ENCODE peak calls at places on chromosomes 6 and 20, in seven cellular contexts. W is esophagus squamous epithelium, H is upper lobe of right lung, R is Panc1, C is transverse colon, S is psoas muscle, G is mesendoderm. T is an unnamed sample.

GRCh38 chr6:7550433-7550801 is 8.9 kb downstream of the DSP start:
- DNase-seq in G (no peak), S (no peak), R (no peak), C (no peak), W (no peak), H (no peak), T (no peak)

GRCh38 chr20:19621072-19621471 is 137.0 kb upstream of the RIN2 start:
- DNase-seq in W (no peak), H (no peak), S (no peak), G (peak; percentile 50), C (no peak), R (no peak), T (peak; percentile 79)

GRCh38 chr20:35135867-35136586 is 11.1 kb downstream of the EDEM2 start:
- DNase-seq in W (no peak), G (no peak), S (peak; percentile 69), H (no peak), C (no peak), R (no peak), T (no peak)

GRCh38 chr6:44047801-44048200 is 79.5 kb downstream of the MRPL14 start:
- DNase-seq in W (no peak), H (no peak), S (no peak), R (no peak), G (no peak), C (no peak), T (no peak)

GRCh38 chr6:100833972-100834574 is 47.1 kb downstream of the ASCC3 start:
- DNase-seq in G (no peak), H (no peak), W (no peak), R (no peak), C (no peak), S (no peak), T (no peak)

GRCh38 chr20:13289031-13289430 is 68.0 kb downstream of the ISM1 start:
- DNase-seq in H (no peak), G (no peak), C (no peak), S (no peak), W (no peak), R (no peak), T (no peak)

GRCh38 chr6:11711994-11712698 is 66.5 kb downstream of the ADTRP start:
- DNase-seq in W (no peak), C (no peak), S (no peak), R (no peak), G (no peak), H (no peak), T (no peak)

GRCh38 chr20:47244451-47244850 is 112.0 kb downstream of the ZMYND8 start:
- DNase-seq in R (no peak), H (no peak), G (no peak), C (no peak), W (no peak), S (no peak), T (no peak)

GRCh38 chr20:23205656-23206055 is 119.5 kb upstream of the CD93 start:
- DNase-seq in C (peak; percentile 43), S (peak; percentile 71), H (no peak), R (no peak), G (no peak), W (no peak), T (no peak)

GRCh38 chr6:82337688-82338257 is 25.8 kb upstream of the TPBG start:
- DNase-seq in H (no peak), S (no peak), W (no peak), C (no peak), G (peak; percentile 35), R (no peak), T (no peak)

GRCh38 chr20:58017237-58017969 is 211.1 kb downstream of the ANKRD60 start:
- DNase-seq in H (no peak), C (peak; percentile 81), G (no peak), S (no peak), W (no peak), R (peak; percentile 58), T (no peak)

GRCh38 chr6:168369776-168370175 is 50.2 kb upstream of the DACT2 start:
- DNase-seq in G (no peak), S (peak; percentile 2), W (no peak), H (peak; percentile 28), R (no peak), C (no peak), T (no peak)

GRCh38 chr6:118080547-118080946 is 173.5 kb downstream of the SLC35F1 start:
- DNase-seq in S (no peak), H (no peak), R (no peak), C (no peak), G (peak; percentile 56), W (no peak), T (peak; percentile 21)

GRCh38 chr6:44699851-44700250 is 312.3 kb downstream of the CDC5L start:
- DNase-seq in S (no peak), C (no peak), G (no peak), H (no peak), R (no peak), W (no peak), T (no peak)

GRCh38 chr6:128919412-128919811 is 36.5 kb downstream of the LAMA2 start:
- DNase-seq in C (no peak), W (no peak), S (no peak), G (no peak), R (no peak), H (no peak), T (no peak)

GRCh38 chr6:11482616-11483015 is 54.9 kb upstream of the TMEM170B start:
- DNase-seq in G (no peak), C (no peak), H (no peak), R (no peak), S (no peak), W (no peak), T (no peak)

GRCh38 chr6:29509239-29509638 is 21.5 kb upstream of the MAS1L start:
- DNase-seq in C (no peak), S (no peak), R (no peak), H (no peak), W (no peak), G (no peak), T (no peak)

GRCh38 chr20:38635721-38636285 is 34.2 kb downstream of the ARHGAP40 start:
- DNase-seq in S (no peak), C (no peak), R (no peak), G (no peak), W (no peak), H (no peak), T (peak; percentile 23)

GRCh38 chr20:24747015-24747712 is 201.9 kb upstream of the CST7 start:
- DNase-seq in H (no peak), W (no peak), G (no peak), R (no peak), S (no peak), C (no peak), T (no peak)

GRCh38 chr6:108651287-108651686 is 90.6 kb downstream of the FOXO3 start:
- DNase-seq in W (no peak), H (no peak), S (no peak), G (no peak), C (no peak), R (no peak), T (no peak)

GRCh38 chr6:108650325-108650724 is 89.6 kb downstream of the FOXO3 start:
- DNase-seq in S (no peak), G (no peak), R (no peak), H (no peak), C (no peak), W (no peak), T (no peak)

GRCh38 chr6:108650781-108651180 is 90.1 kb downstream of the FOXO3 start:
- DNase-seq in C (no peak), R (no peak), W (no peak), S (no peak), G (no peak), H (no peak), T (peak; percentile 7)

GRCh38 chr6:108652375-108652774 is 91.7 kb downstream of the FOXO3 start:
- DNase-seq in S (no peak), R (no peak), W (no peak), H (no peak), C (no peak), G (no peak), T (no peak)

GRCh38 chr6:108651781-108652227 is 91.1 kb downstream of the FOXO3 start:
- DNase-seq in R (no peak), W (no peak), G (no peak), H (no peak), S (peak; percentile 51), C (no peak), T (no peak)
- H3K27ac ChIP-seq in R (no peak overlapping the region), W (peak overlapping the region; percentile 40), G (no peak overlapping the region), H (peak overlapping the region; percentile 74), S (peak overlapping the region; percentile 84), C (peak overlapping the region; percentile 87), T (no peak overlapping the region)

DNA sequence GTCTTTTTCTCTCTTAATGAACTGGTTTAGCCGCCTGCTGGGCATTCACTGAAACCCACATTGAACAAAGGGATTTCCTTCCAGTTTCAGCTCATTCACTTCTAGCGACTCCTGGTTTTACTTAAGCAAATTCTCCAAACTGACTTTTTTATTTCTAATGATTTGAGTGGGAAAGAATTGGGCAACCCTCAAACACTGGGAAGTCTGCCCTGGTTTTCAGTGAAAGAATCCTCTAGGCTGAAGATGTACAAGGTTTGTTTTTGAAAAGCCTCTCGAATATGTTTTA is 45.5 kb downstream of the PLAGL1 start:
- DNase-seq in W (no peak), C (no peak), R (no peak), G (peak; percentile 74), S (peak; percentile 12), H (no peak), T (peak; percentile 40)
- H3K27ac ChIP-seq in W (no peak overlapping the region), C (no peak overlapping the region), R (no peak overlapping the region), G (no peak overlapping the region), S (no peak overlapping the region), H (no peak overlapping the region), T (no peak overlapping the region)

GRCh38 chr6:46509981-46510510 is 18.8 kb upstream of the RCAN2 start:
- DNase-seq in H (no peak), C (no peak), S (no peak), G (no peak), R (no peak), W (no peak), T (no peak)
- H3K27ac ChIP-seq in H (peak overlapping the region; percentile 3), C (peak overlapping the region; percentile 38), S (peak overlapping the region; percentile 44), G (no peak overlapping the region), R (no peak overlapping the region), W (no peak overlapping the region), T (no peak overlapping the region)

DNA sequence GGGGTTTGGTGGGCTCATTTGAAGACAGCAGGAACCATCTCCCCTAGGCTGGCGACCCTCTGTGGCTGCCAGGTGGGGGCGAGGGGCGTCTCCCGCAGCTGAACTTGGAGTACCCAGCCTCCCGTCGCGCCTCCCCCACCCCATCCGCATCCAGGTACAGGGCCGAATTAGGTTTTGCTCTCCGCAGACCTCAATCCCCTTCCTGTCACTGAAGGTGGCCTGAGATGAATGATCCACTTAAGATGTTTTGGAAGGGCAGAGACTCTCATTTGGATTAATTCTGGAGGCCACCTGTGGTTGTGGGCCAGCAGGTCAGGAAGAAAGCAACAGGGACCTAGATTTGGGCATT is 493 bp downstream of the CD83 start:
- DNase-seq in C (no peak), R (no peak), G (no peak), H (no peak), S (no peak), W (no peak), T (no peak)
- H3K27ac ChIP-seq in C (peak overlapping the region; percentile 50), R (no peak overlapping the region), G (no peak overlapping the region), H (peak overlapping the region; percentile 70), S (no peak overlapping the region), W (no peak overlapping the region), T (peak overlapping the region; percentile 51)

GRCh38 chr20:31570735-31571617 is 34.1 kb upstream of the ID1 start:
- DNase-seq in R (no peak), S (no peak), C (peak; percentile 25), W (no peak), G (no peak), H (no peak), T (no peak)
- H3K27ac ChIP-seq in R (peak overlapping the region; percentile 88), S (peak overlapping the region; percentile 91), C (peak overlapping the region; percentile 96), W (peak overlapping the region; percentile 86), G (no peak overlapping the region), H (peak overlapping the region; percentile 66), T (peak overlapping the region; percentile 46)

T was measured in A673.